ENCODE peak calls at places on chromosomes 6 and 20, in eight cellular contexts. One of them, this sample, is unnamed.

GRCh38 chr20:36741072-36741471 is 4.8 kb downstream of the NDRG3 start:
- DNase-seq in SK-N-SH: peak
- DNase-seq in bronchial epithelial cell: no peak
- DNase-seq in spleen: no peak
- DNase-seq in hepatocyte: no peak
- DNase-seq in ovary: no peak
- DNase-seq in sigmoid colon: no peak
- DNase-seq in fibroblast of lung: no peak
- DNase-seq in this sample: no peak

GRCh38 chr6:13454286-13455221 is 32.8 kb downstream of the GFOD1 start:
- DNase-seq in SK-N-SH: peak
- DNase-seq in bronchial epithelial cell: peak
- DNase-seq in spleen: peak
- DNase-seq in hepatocyte: no peak
- DNase-seq in ovary: no peak
- DNase-seq in sigmoid colon: peak
- DNase-seq in fibroblast of lung: peak
- DNase-seq in this sample: peak

GRCh38 chr6:53813801-53814200 is 19.0 kb downstream of the LRRC1 start:
- DNase-seq in SK-N-SH: no peak
- DNase-seq in bronchial epithelial cell: no peak
- DNase-seq in spleen: no peak
- DNase-seq in hepatocyte: no peak
- DNase-seq in ovary: no peak
- DNase-seq in sigmoid colon: no peak
- DNase-seq in fibroblast of lung: no peak
- DNase-seq in this sample: no peak

GRCh38 chr6:71198908-71199307 is 89.7 kb upstream of the OGFRL1 start:
- DNase-seq in SK-N-SH: no peak
- DNase-seq in bronchial epithelial cell: no peak
- DNase-seq in spleen: no peak
- DNase-seq in hepatocyte: no peak
- DNase-seq in ovary: no peak
- DNase-seq in sigmoid colon: no peak
- DNase-seq in fibroblast of lung: no peak
- DNase-seq in this sample: no peak

GRCh38 chr20:26163890-26164289 is 467.2 kb upstream of the ZNF337 start:
- DNase-seq in SK-N-SH: no peak
- DNase-seq in bronchial epithelial cell: peak
- DNase-seq in spleen: no peak
- DNase-seq in hepatocyte: peak
- DNase-seq in ovary: no peak
- DNase-seq in sigmoid colon: no peak
- DNase-seq in fibroblast of lung: peak
- DNase-seq in this sample: peak

GRCh38 chr20:8020314-8021079 is 936 bp upstream of the TMX4 start:
- DNase-seq in SK-N-SH: no peak
- DNase-seq in bronchial epithelial cell: no peak
- DNase-seq in spleen: no peak
- DNase-seq in hepatocyte: no peak
- DNase-seq in ovary: no peak
- DNase-seq in sigmoid colon: no peak
- DNase-seq in fibroblast of lung: peak
- DNase-seq in this sample: peak

GRCh38 chr6:32774428-32774827 is 11.1 kb upstream of the HLA-DQB2 start:
- DNase-seq in SK-N-SH: no peak
- DNase-seq in bronchial epithelial cell: peak
- DNase-seq in spleen: no peak
- DNase-seq in hepatocyte: no peak
- DNase-seq in ovary: no peak
- DNase-seq in sigmoid colon: no peak
- DNase-seq in fibroblast of lung: no peak
- DNase-seq in this sample: no peak

GRCh38 chr6:63649269-63649668 is 13.7 kb downstream of the PHF3 start:
- DNase-seq in SK-N-SH: no peak
- DNase-seq in bronchial epithelial cell: no peak
- DNase-seq in spleen: no peak
- DNase-seq in hepatocyte: no peak
- DNase-seq in ovary: no peak
- DNase-seq in sigmoid colon: no peak
- DNase-seq in fibroblast of lung: no peak
- DNase-seq in this sample: no peak

GRCh38 chr6:111092006-111092405 is 4.7 kb downstream of the SLC16A10 start:
- DNase-seq in SK-N-SH: no peak
- DNase-seq in bronchial epithelial cell: no peak
- DNase-seq in spleen: no peak
- DNase-seq in hepatocyte: no peak
- DNase-seq in ovary: no peak
- DNase-seq in sigmoid colon: no peak
- DNase-seq in fibroblast of lung: no peak
- DNase-seq in this sample: no peak

GRCh38 chr6:150024646-150025155 is 631 bp downstream of the RAET1L start:
- DNase-seq in SK-N-SH: no peak
- DNase-seq in bronchial epithelial cell: no peak
- DNase-seq in spleen: no peak
- DNase-seq in hepatocyte: no peak
- DNase-seq in ovary: no peak
- DNase-seq in sigmoid colon: no peak
- DNase-seq in fibroblast of lung: no peak
- DNase-seq in this sample: no peak

GRCh38 chr6:52815167-52816092 is 11.8 kb upstream of the GSTA1 start:
- DNase-seq in SK-N-SH: peak
- DNase-seq in bronchial epithelial cell: peak
- DNase-seq in spleen: no peak
- DNase-seq in hepatocyte: peak
- DNase-seq in ovary: peak
- DNase-seq in sigmoid colon: peak
- DNase-seq in fibroblast of lung: peak
- DNase-seq in this sample: peak

GRCh38 chr6:76004202-76004601 is 68.3 kb downstream of the IMPG1 start:
- DNase-seq in SK-N-SH: no peak
- DNase-seq in bronchial epithelial cell: no peak
- DNase-seq in spleen: no peak
- DNase-seq in hepatocyte: no peak
- DNase-seq in ovary: no peak
- DNase-seq in sigmoid colon: no peak
- DNase-seq in fibroblast of lung: no peak
- DNase-seq in this sample: no peak

GRCh38 chr6:149088361-149088760 is 229.2 kb upstream of the TAB2 start:
- DNase-seq in SK-N-SH: no peak
- DNase-seq in bronchial epithelial cell: no peak
- DNase-seq in spleen: no peak
- DNase-seq in hepatocyte: no peak
- DNase-seq in ovary: no peak
- DNase-seq in sigmoid colon: no peak
- DNase-seq in fibroblast of lung: no peak
- DNase-seq in this sample: no peak

DNA sequence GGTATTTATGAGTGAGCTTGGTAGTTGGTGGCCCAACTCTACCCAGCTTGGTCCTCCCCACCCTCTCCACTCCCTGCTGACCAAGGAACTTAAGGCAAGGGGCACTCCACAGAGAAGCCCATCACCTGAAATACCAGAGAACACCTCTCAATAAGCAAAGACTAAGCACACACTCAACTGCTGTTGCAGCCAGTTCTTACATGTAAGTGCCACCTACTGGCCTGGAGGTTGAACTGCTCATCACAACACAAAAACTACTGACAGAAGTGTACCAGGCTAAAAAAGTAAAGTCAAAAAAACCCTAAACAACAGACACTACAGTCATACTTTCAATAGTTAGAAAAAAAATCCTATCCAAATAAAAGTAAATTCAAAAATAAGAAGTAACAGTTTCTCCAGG is 146.2 kb downstream of the FAM83B start:
- DNase-seq in SK-N-SH: no peak
- DNase-seq in bronchial epithelial cell: peak
- DNase-seq in spleen: no peak
- DNase-seq in hepatocyte: no peak
- DNase-seq in ovary: no peak
- DNase-seq in sigmoid colon: no peak
- DNase-seq in fibroblast of lung: no peak
- DNase-seq in this sample: no peak
- TF ChIP-seq CTCF in SK-N-SH: peak
- TF ChIP-seq CTCF in bronchial epithelial cell: peak
- TF ChIP-seq CTCF in spleen: no peak
- TF ChIP-seq CTCF in hepatocyte: peak
- TF ChIP-seq CTCF in ovary: no peak
- TF ChIP-seq CTCF in sigmoid colon: no peak
- TF ChIP-seq CTCF in fibroblast of lung: no peak
- TF ChIP-seq CTCF in this sample: peak

DNA sequence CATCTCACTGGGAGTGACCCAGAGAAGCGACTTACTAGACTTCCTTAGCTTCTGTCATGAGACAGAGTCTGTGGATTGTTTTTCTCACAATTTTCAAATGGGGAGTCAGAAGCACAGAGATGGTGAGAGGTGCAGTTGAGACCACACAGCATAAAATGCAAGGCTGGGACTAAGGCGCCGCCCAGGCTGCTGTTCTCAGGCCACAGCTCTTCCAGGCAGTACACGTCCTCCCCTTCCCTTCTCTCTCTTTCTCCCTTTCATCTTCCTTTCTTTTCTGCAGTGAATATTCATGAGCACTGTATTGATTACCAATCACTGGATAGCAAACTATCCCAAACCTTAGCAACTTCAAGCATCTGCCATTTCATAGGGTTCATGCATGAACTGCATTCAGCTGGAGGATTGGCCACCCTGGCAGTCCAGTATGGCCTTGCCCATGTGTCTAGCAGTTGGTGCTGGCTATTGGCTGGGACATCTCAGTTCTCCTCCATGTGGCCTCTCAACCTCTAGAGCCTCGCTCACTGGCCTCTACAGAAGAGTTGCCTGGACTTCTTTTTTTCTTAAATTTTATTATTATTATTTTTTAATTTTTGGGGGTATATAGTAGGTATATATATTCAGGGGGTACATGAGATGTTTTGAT is 11.4 kb downstream of the BCAS4 start:
- DNase-seq in SK-N-SH: no peak
- DNase-seq in bronchial epithelial cell: no peak
- DNase-seq in spleen: no peak
- DNase-seq in hepatocyte: no peak
- DNase-seq in ovary: no peak
- DNase-seq in sigmoid colon: no peak
- DNase-seq in fibroblast of lung: no peak
- DNase-seq in this sample: no peak
- H3K4me3 ChIP-seq in SK-N-SH: no peak
- H3K4me3 ChIP-seq in bronchial epithelial cell: no peak
- H3K4me3 ChIP-seq in spleen: no peak
- H3K4me3 ChIP-seq in hepatocyte: no peak
- H3K4me3 ChIP-seq in ovary: no peak
- H3K4me3 ChIP-seq in sigmoid colon: no peak
- H3K4me3 ChIP-seq in fibroblast of lung: no peak
- H3K4me3 ChIP-seq in this sample: no peak

GRCh38 chr20:13784271-13784892 is 337 bp downstream of the ESF1 start:
- DNase-seq in SK-N-SH: peak
- DNase-seq in bronchial epithelial cell: no peak
- DNase-seq in spleen: peak
- DNase-seq in hepatocyte: no peak
- DNase-seq in ovary: no peak
- DNase-seq in sigmoid colon: no peak
- DNase-seq in fibroblast of lung: no peak
- DNase-seq in this sample: no peak

GRCh38 chr20:13783528-13783927 is 1.2 kb downstream of the ESF1 start:
- DNase-seq in SK-N-SH: no peak
- DNase-seq in bronchial epithelial cell: no peak
- DNase-seq in spleen: no peak
- DNase-seq in hepatocyte: no peak
- DNase-seq in ovary: no peak
- DNase-seq in sigmoid colon: no peak
- DNase-seq in fibroblast of lung: no peak
- DNase-seq in this sample: no peak

GRCh38 chr20:13786143-13786828 is 1.5 kb downstream of the NDUFAF5 start:
- DNase-seq in SK-N-SH: no peak
- DNase-seq in bronchial epithelial cell: peak
- DNase-seq in spleen: no peak
- DNase-seq in hepatocyte: no peak
- DNase-seq in ovary: no peak
- DNase-seq in sigmoid colon: no peak
- DNase-seq in fibroblast of lung: no peak
- DNase-seq in this sample: no peak

GRCh38 chr20:13788167-13788834 is 3.5 kb downstream of the NDUFAF5 start:
- DNase-seq in SK-N-SH: peak
- DNase-seq in bronchial epithelial cell: peak
- DNase-seq in spleen: no peak
- DNase-seq in hepatocyte: peak
- DNase-seq in ovary: peak
- DNase-seq in sigmoid colon: no peak
- DNase-seq in fibroblast of lung: peak
- DNase-seq in this sample: peak

GRCh38 chr20:13784893-13785715 is at the start of the genes ESF1 and NDUFAF5:
- DNase-seq in SK-N-SH: peak
- DNase-seq in bronchial epithelial cell: peak
- DNase-seq in spleen: peak
- DNase-seq in hepatocyte: peak
- DNase-seq in ovary: peak
- DNase-seq in sigmoid colon: peak
- DNase-seq in fibroblast of lung: peak
- DNase-seq in this sample: peak
- TF ChIP-seq CTCF in SK-N-SH: no peak
- TF ChIP-seq CTCF in bronchial epithelial cell: no peak
- TF ChIP-seq CTCF in spleen: no peak
- TF ChIP-seq CTCF in hepatocyte: no peak
- TF ChIP-seq CTCF in ovary: no peak
- TF ChIP-seq CTCF in sigmoid colon: no peak
- TF ChIP-seq CTCF in fibroblast of lung: no peak
- TF ChIP-seq CTCF in this sample: no peak

DNA sequence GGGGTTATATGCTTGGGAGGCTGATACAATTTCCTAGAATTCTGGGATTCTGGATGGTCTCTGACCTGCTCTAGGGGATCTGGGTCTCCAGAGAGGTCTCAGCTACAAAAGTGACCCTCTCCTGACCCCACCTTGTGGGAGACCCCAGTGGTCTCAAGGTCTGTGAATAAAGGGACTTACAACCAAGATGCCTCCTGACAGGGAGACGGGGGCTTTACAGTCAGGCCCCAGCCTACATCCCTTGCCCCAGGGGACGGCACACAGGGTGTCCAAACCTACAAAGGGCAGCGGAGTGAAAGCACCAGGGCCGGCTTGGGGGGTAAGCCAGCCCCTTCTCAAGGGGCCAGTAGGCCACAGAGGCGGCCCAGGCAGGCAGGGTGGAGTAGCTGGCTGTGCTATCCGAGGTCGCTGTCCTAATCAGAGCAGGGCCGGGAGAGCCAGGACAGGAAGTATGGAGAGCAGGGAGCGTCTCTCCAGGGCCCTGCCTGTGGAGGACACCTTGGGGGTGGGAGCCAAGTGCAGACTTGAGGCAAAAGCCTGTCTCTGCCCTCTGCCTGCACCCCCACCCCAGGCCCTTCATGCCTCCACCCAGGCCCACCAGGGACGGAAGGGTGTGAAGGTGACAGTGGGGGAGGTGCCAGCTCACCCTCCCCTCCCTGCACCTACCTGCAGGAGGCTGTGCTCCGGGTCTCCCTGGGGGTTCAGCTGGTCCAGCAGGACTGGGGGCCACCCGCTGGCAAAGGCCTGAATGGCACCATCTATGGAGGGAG is 3.5 kb downstream of the GFRA4 start:
- DNase-seq in SK-N-SH: peak
- DNase-seq in bronchial epithelial cell: no peak
- DNase-seq in spleen: no peak
- DNase-seq in hepatocyte: no peak
- DNase-seq in ovary: no peak
- DNase-seq in sigmoid colon: peak
- DNase-seq in fibroblast of lung: no peak
- DNase-seq in this sample: no peak
- H3K4me3 ChIP-seq in SK-N-SH: no peak
- H3K4me3 ChIP-seq in bronchial epithelial cell: no peak
- H3K4me3 ChIP-seq in spleen: no peak
- H3K4me3 ChIP-seq in hepatocyte: no peak
- H3K4me3 ChIP-seq in ovary: no peak
- H3K4me3 ChIP-seq in sigmoid colon: no peak
- H3K4me3 ChIP-seq in fibroblast of lung: no peak
- H3K4me3 ChIP-seq in this sample: no peak

This sample was measured in fibroblast of villous mesenchyme.